ENCODE peak calls at places on chromosomes 7 and 10, in six cellular contexts. Q is B cell, L is body of pancreas, W is heart left ventricle, V is NCI-H510A treated with DMSO at 0.1 percent for 48 hours, M is GM12891. R is an unnamed sample.

GRCh38 chr7:135960709-135961451 is 16.3 kb downstream of the MTPN start:
- DNase-seq in Q (no peak), L (no peak), W (no peak), V (no peak), M (no peak), R (no peak)

GRCh38 chr10:29895436-29895835 is 163.9 kb downstream of the JCAD start:
- DNase-seq in Q (no peak), L (peak), W (peak), V (no peak), M (no peak), R (no peak)

GRCh38 chr7:112357136-112357535 is 93.1 kb upstream of the IFRD1 start:
- DNase-seq in Q (no peak), L (no peak), W (no peak), V (no peak), M (no peak), R (no peak)

GRCh38 chr7:46682841-46683624 is 762.0 kb upstream of the IGFBP3 start:
- DNase-seq in Q (no peak), L (no peak), W (no peak), V (no peak), M (no peak), R (no peak)

GRCh38 chr10:129506101-129506797 is 39.2 kb downstream of the MGMT start:
- DNase-seq in Q (no peak), L (no peak), W (no peak), V (no peak), M (no peak), R (no peak)

GRCh38 chr7:516606-517456 is 2.8 kb downstream of the PDGFA start:
- DNase-seq in Q (no peak), L (peak), W (peak), V (no peak), M (no peak), R (peak)

GRCh38 chr7:85065888-85066485 is 120.9 kb downstream of the SEMA3D start:
- DNase-seq in Q (no peak), L (no peak), W (no peak), V (no peak), M (no peak), R (no peak)

GRCh38 chr7:94434031-94434430 is 39.3 kb downstream of the COL1A2 start:
- DNase-seq in Q (no peak), L (no peak), W (no peak), V (no peak), M (no peak), R (no peak)

GRCh38 chr10:112330607-112331160 is 43.2 kb upstream of the ACSL5 start:
- DNase-seq in Q (no peak), L (no peak), W (no peak), V (no peak), M (no peak), R (no peak)

GRCh38 chr10:129964611-129965417 is 740 bp upstream of the EBF3 start:
- DNase-seq in Q (no peak), L (no peak), W (no peak), V (no peak), M (no peak), R (no peak)

GRCh38 chr7:29102554-29103151 is 43.7 kb downstream of the CPVL start:
- DNase-seq in Q (peak), L (peak), W (peak), V (peak), M (no peak), R (peak)

GRCh38 chr7:77866791-77867190 is 68.2 kb downstream of the PHTF2 start:
- DNase-seq in Q (no peak), L (no peak), W (no peak), V (no peak), M (no peak), R (peak)

GRCh38 chr7:45026984-45027773 is 27.2 kb downstream of the CCM2 start:
- DNase-seq in Q (peak), L (no peak), W (no peak), V (no peak), M (no peak), R (no peak)

GRCh38 chr10:127470911-127471310 is 78.2 kb upstream of the NPS start:
- DNase-seq in Q (no peak), L (no peak), W (no peak), V (no peak), M (no peak), R (no peak)

GRCh38 chr7:26117142-26117807 is 34.7 kb upstream of the NFE2L3 start:
- DNase-seq in Q (no peak), L (no peak), W (no peak), V (no peak), M (no peak), R (peak)

GRCh38 chr10:92901819-92902234 is 53.5 kb downstream of the EXOC6 start:
- DNase-seq in Q (no peak), L (no peak), W (no peak), V (no peak), M (no peak), R (no peak)

GRCh38 chr7:88141025-88141424 is 78.8 kb downstream of the SRI start:
- DNase-seq in Q (no peak), L (peak), W (no peak), V (no peak), M (no peak), R (no peak)

GRCh38 chr7:22980422-22980821 is 33.5 kb downstream of the HYCC1 start:
- DNase-seq in Q (no peak), L (no peak), W (no peak), V (no peak), M (no peak), R (no peak)

GRCh38 chr7:158432369-158433270 is 155.0 kb downstream of the PTPRN2 start:
- DNase-seq in Q (no peak), L (peak), W (no peak), V (peak), M (no peak), R (peak)

R was measured in DMS53.